ENCODE peak calls at places on chromosome 22, in eight cellular contexts. U, N, I, C, S, R, G and W are unnamed samples.

GRCh38 chr22:23166841-23167610 is 13.3 kb upstream of the BCR start:
- DNase-seq in U (no peak), N (no peak), I (no peak), C (no peak), S (no peak), R (no peak), G (no peak), W (no peak)

GRCh38 chr22:45295492-45295891 is 10.7 kb downstream of the UPK3A start:
- DNase-seq in U (no peak), N (no peak), I (no peak), C (no peak), S (no peak), R (no peak), G (no peak), W (no peak)

GRCh38 chr22:24189249-24190158 is 8.2 kb downstream of the SUSD2 start:
- DNase-seq in U (peak; percentile 74), N (peak; percentile 89), I (peak; percentile 43), C (no peak), S (peak; percentile 67), R (peak; percentile 93), G (no peak), W (peak; percentile 88)

GRCh38 chr22:25067851-25068421 is 115.4 kb downstream of the KIAA1671 start:
- DNase-seq in U (peak; percentile 41), N (no peak), I (no peak), C (no peak), S (no peak), R (no peak), G (no peak), W (no peak)

GRCh38 chr22:41341990-41342389 is 39.8 kb upstream of the TEF start:
- DNase-seq in U (no peak), N (no peak), I (no peak), C (no peak), S (peak; percentile 12), R (no peak), G (no peak), W (no peak)

GRCh38 chr22:27952091-27952490 is 33.0 kb upstream of the PITPNB start:
- DNase-seq in U (no peak), N (no peak), I (peak; percentile 59), C (no peak), S (peak; percentile 79), R (no peak), G (no peak), W (no peak)

GRCh38 chr22:50285568-50286229 is 15.5 kb upstream of the MAPK11 start:
- DNase-seq in U (no peak), N (no peak), I (no peak), C (no peak), S (no peak), R (no peak), G (no peak), W (no peak)

GRCh38 chr22:37818397-37819099 is 4.6 kb upstream of the GALR3 start:
- DNase-seq in U (peak; percentile 65), N (peak; percentile 66), I (peak; percentile 64), C (no peak), S (peak; percentile 51), R (peak; percentile 89), G (no peak), W (peak; percentile 91)

GRCh38 chr22:44269757-44270555 is 42.8 kb downstream of the SHISAL1 start:
- DNase-seq in U (no peak), N (no peak), I (no peak), C (no peak), S (no peak), R (no peak), G (no peak), W (peak; percentile 53)

GRCh38 chr22:44583076-44583760 is 85.2 kb upstream of the RTL6 start:
- DNase-seq in U (no peak), N (no peak), I (peak; percentile 38), C (no peak), S (peak; percentile 17), R (peak; percentile 49), G (no peak), W (peak; percentile 55)

GRCh38 chr22:17772249-17772962 is 1.9 kb downstream of the BID start:
- DNase-seq in U (peak; percentile 52), N (peak; percentile 61), I (no peak), C (no peak), S (no peak), R (no peak), G (no peak), W (no peak)

GRCh38 chr22:44663256-44663999 is 38.6 kb upstream of the PRR5 start:
- DNase-seq in U (no peak), N (no peak), I (no peak), C (no peak), S (no peak), R (no peak), G (no peak), W (no peak)

GRCh38 chr22:19880786-19881569 is 26.3 kb upstream of the GNB1L start:
- DNase-seq in U (peak; percentile 55), N (peak; percentile 86), I (peak; percentile 97), C (peak; percentile 41), S (peak; percentile 81), R (peak; percentile 67), G (peak; percentile 70), W (peak; percentile 97)

GRCh38 chr22:27973851-27974250 is 54.8 kb upstream of the PITPNB start:
- DNase-seq in U (no peak), N (no peak), I (peak; percentile 93), C (no peak), S (no peak), R (no peak), G (no peak), W (no peak)

GRCh38 chr22:28594784-28595324 is 84.8 kb downstream of the TTC28 start:
- DNase-seq in U (no peak), N (no peak), I (peak; percentile 86), C (peak; percentile 35), S (peak; percentile 81), R (no peak), G (peak; percentile 49), W (no peak)

GRCh38 chr22:42367980-42368378 is 64.2 kb downstream of the NFAM1 start:
- DNase-seq in U (peak; percentile 37), N (no peak), I (no peak), C (no peak), S (no peak), R (no peak), G (no peak), W (no peak)

DNA sequence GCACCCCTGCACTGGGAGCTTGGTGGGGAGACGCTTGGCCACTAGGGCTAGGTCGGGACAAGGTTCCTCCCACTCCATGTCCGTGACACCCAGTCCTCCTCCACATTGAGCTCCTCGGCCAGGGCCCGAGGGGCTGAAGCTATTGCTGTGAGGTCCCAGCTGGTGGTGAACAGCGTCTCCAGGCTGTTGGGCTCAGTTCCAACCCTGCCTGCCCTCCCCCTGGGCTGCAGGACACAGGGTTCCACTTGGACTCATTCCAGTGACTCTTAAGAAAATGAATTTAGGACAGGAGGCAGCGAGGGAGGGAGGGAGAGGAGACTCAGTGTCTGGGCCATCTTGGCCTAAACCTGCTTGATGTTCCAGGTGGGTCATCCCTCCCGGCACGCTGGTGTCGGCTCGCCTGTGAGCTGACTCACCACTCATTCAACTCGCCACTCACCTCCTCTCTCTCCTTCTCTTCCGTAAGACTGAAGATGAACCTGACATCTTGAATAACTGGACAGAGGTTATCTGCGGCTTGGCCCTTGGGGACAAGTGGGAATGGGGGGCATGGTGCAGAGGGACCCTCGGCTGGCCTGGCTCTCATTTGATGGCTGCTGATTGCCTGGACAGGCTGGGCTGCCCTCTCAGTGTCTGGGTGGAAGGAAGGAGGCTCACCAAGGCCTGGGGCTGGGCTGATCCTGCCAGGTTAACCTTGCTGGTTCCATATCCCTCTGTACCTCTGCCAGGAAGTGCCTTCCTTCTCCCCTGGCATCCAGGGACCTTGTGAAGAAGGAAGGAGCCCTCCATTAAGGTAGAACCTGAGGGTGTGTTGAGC is 433.4 kb downstream of the TBC1D22A start:
- DNase-seq in U (no peak), N (no peak), I (no peak), C (no peak), S (no peak), R (peak; percentile 62), G (no peak), W (no peak)
- TF ChIP-seq CTCF in U (no peak), N (no peak), I (no peak), C (no peak), S (no peak), R (no peak), G (no peak), W (no peak)

GRCh38 chr22:21949948-21950347 is 2.7 kb downstream of the PPM1F start:
- DNase-seq in U (no peak), N (no peak), I (no peak), C (no peak), S (no peak), R (no peak), G (no peak), W (no peak)
- TF ChIP-seq CTCF in U (no peak), N (no peak), I (no peak), C (no peak), S (no peak), R (no peak), G (no peak), W (no peak)

DNA sequence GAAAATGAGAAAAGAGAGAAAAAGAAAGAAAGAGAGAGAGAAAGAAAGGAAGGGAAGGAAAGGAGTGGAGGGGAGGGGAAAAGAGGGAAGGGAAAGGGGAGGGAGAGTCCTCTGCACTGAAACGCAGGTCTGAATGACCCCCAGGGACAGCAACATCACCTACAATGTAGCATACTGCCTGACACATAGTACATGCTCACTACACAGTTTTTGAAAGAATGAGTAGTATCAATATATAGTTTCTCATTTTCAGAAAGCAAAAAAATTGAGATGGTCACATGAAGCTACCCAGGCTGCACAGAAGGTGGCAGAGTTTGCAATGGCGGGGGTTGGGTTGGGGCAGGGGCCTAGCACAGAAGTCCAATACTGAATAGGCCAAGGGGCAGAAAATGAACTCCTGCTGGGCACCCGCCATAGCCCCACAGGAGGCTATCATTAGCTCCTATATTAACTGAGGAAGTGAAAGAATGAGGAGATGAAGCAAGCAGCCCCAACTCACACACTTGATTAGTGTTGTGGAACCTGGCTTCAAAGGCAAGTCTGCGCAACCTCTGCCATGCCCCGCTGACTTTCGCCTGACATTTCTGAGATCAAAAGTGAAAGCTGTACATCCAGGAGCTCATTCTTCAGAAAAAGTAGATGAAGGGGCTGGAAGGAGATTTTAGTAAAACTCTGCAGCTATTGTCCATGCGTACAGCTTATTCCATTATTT is 241.2 kb upstream of the SYN3 start:
- DNase-seq in U (no peak), N (no peak), I (no peak), C (no peak), S (no peak), R (no peak), G (no peak), W (no peak)
- TF ChIP-seq CTCF in U (no peak), N (no peak), I (no peak), C (no peak), S (no peak), R (no peak), G (no peak), W (peak; percentile 33)

GRCh38 chr22:29703595-29704195 is 16.1 kb upstream of the CABP7 start:
- DNase-seq in U (no peak), N (no peak), I (no peak), C (no peak), S (no peak), R (no peak), G (no peak), W (no peak)

GRCh38 chr22:29702025-29702930 is 17.5 kb upstream of the CABP7 start:
- DNase-seq in U (no peak), N (peak; percentile 29), I (no peak), C (no peak), S (no peak), R (no peak), G (no peak), W (no peak)

GRCh38 chr22:29702931-29703594 is 16.7 kb upstream of the CABP7 start:
- DNase-seq in U (peak; percentile 65), N (no peak), I (no peak), C (no peak), S (no peak), R (peak; percentile 85), G (no peak), W (no peak)

GRCh38 chr22:29700206-29700948 is 19.4 kb upstream of the CABP7 start:
- DNase-seq in U (no peak), N (no peak), I (peak; percentile 52), C (no peak), S (no peak), R (no peak), G (no peak), W (no peak)

GRCh38 chr22:29700949-29701927 is 18.6 kb upstream of the CABP7 start:
- DNase-seq in U (no peak), N (peak; percentile 66), I (no peak), C (peak; percentile 51), S (peak; percentile 28), R (no peak), G (no peak), W (no peak)
- TF ChIP-seq CTCF in U (no peak), N (peak; percentile 29), I (peak; percentile 16), C (peak; percentile 39), S (peak; percentile 2), R (no peak), G (no peak), W (peak; percentile 47)